ENCODE peak calls at places on chromosome 2, in seven cellular contexts. B, Y, Z, X, Q, D and J are unnamed samples.
A peak's percentile ranks its signal among the peaks of the same experiment; 100 is the strongest.

GRCh38 chr2:197306691-197307030 is 3.9 kb downstream of the ANKRD44 start:
- DNase-seq in B (no peak), Y (peak; percentile 42), Z (peak; percentile 23), X (no peak), Q (peak; percentile 61), D (peak; percentile 61), J (peak; percentile 69)

GRCh38 chr2:98253461-98254073 is 92.7 kb upstream of the CNGA3 start:
- DNase-seq in B (no peak), Y (peak; percentile 18), Z (no peak), X (no peak), Q (no peak), D (no peak), J (no peak)

GRCh38 chr2:4020153-4020552 is 316.8 kb downstream of the DCDC2C start:
- DNase-seq in B (no peak), Y (no peak), Z (no peak), X (no peak), Q (no peak), D (no peak), J (no peak)

GRCh38 chr2:2326053-2326452 is 5.0 kb downstream of the MYT1L start:
- DNase-seq in B (no peak), Y (no peak), Z (no peak), X (no peak), Q (no peak), D (no peak), J (no peak)

GRCh38 chr2:36708119-36708741 is 11.7 kb downstream of the VIT start:
- DNase-seq in B (peak; percentile 17), Y (no peak), Z (peak; percentile 7), X (no peak), Q (no peak), D (no peak), J (no peak)

GRCh38 chr2:6773694-6774044 is 92.0 kb downstream of the CMPK2 start:
- DNase-seq in B (no peak), Y (no peak), Z (no peak), X (no peak), Q (no peak), D (no peak), J (no peak)

GRCh38 chr2:186887107-186888090 is 38.4 kb upstream of the ZSWIM2 start:
- DNase-seq in B (no peak), Y (peak; percentile 50), Z (no peak), X (no peak), Q (no peak), D (no peak), J (peak; percentile 31)

GRCh38 chr2:135965756-135966155 is 19.7 kb downstream of the DARS1 start:
- DNase-seq in B (no peak), Y (no peak), Z (no peak), X (no peak), Q (no peak), D (no peak), J (no peak)

GRCh38 chr2:177211148-177211547 is 1.4 kb upstream of the HNRNPA3 start:
- DNase-seq in B (no peak), Y (no peak), Z (no peak), X (no peak), Q (no peak), D (no peak), J (no peak)

GRCh38 chr2:43524180-43524965 is 71.5 kb downstream of the THADA start:
- DNase-seq in B (peak; percentile 28), Y (no peak), Z (no peak), X (no peak), Q (no peak), D (no peak), J (no peak)

GRCh38 chr2:51039581-51039980 is 7.6 kb upstream of the NRXN1 start:
- DNase-seq in B (no peak), Y (no peak), Z (no peak), X (no peak), Q (no peak), D (no peak), J (no peak)

GRCh38 chr2:8753609-8754008 is 71.8 kb downstream of the ID2 start:
- DNase-seq in B (no peak), Y (no peak), Z (no peak), X (no peak), Q (no peak), D (no peak), J (no peak)

GRCh38 chr2:207896525-207897295 is 127.0 kb upstream of the FZD5 start:
- DNase-seq in B (no peak), Y (no peak), Z (no peak), X (no peak), Q (no peak), D (no peak), J (no peak)

GRCh38 chr2:202032841-202033316 is 776 bp upstream of the FZD7 start:
- DNase-seq in B (peak; percentile 51), Y (peak; percentile 53), Z (no peak), X (no peak), Q (peak; percentile 50), D (no peak), J (peak; percentile 88)

GRCh38 chr2:47815764-47816163 is 32.8 kb downstream of the MSH6 start:
- DNase-seq in B (no peak), Y (no peak), Z (no peak), X (no peak), Q (no peak), D (no peak), J (no peak)

GRCh38 chr2:11446733-11447248 is 19.2 kb downstream of the E2F6 start:
- DNase-seq in B (peak; percentile 67), Y (peak; percentile 58), Z (peak; percentile 23), X (peak; percentile 33), Q (peak; percentile 34), D (peak; percentile 49), J (no peak)

GRCh38 chr2:222300725-222301295 is 2.0 kb upstream of the PAX3 start:
- DNase-seq in B (no peak), Y (no peak), Z (no peak), X (no peak), Q (no peak), D (no peak), J (no peak)

GRCh38 chr2:234300932-234301823 is 195.7 kb downstream of the ARL4C start:
- DNase-seq in B (no peak), Y (no peak), Z (no peak), X (no peak), Q (no peak), D (no peak), J (no peak)

DNA sequence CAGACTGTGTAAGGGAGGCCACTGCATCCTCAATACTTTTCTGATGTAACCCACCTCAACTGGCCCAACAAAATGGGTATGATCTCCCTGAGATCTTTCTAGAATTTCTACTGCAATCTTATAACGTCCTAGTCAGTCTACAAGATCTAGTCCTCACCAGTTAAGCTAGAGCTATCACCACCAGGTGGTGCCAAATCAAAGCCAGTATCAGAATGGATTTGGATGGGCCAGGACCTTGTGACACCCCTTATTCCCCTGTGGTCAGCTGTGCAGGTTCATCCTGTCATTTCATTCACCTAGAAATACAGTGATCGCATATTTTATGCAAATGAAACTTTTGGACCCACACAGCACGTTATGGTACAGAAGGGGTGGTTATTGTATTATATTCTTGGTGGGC is 90.3 kb downstream of the OLA1 start:
- DNase-seq in B (no peak), Y (peak; percentile 7), Z (no peak), X (no peak), Q (peak; percentile 38), D (peak; percentile 47), J (no peak)
- TF ChIP-seq CTCF in B (no peak), Y (peak; percentile 41), Z (peak; percentile 74), X (peak; percentile 44), Q (peak; percentile 30), D (peak; percentile 41), J (peak; percentile 42)

GRCh38 chr2:166375736-166376487 is at the start of gene SCN9A:
- DNase-seq in B (peak; percentile 72), Y (peak; percentile 51), Z (peak; percentile 70), X (no peak), Q (peak; percentile 29), D (peak; percentile 88), J (peak; percentile 95)
- H3K4me3 ChIP-seq in B (peak within 1 kb of the TSS; percentile 77), Y (peak within 1 kb of the TSS; percentile 48), Z (peak within 1 kb of the TSS; percentile 55), X (peak within 1 kb of the TSS; percentile 81), Q (peak within 1 kb of the TSS; percentile 46), D (peak within 1 kb of the TSS; percentile 76), J (peak within 1 kb of the TSS; percentile 57)

DNA sequence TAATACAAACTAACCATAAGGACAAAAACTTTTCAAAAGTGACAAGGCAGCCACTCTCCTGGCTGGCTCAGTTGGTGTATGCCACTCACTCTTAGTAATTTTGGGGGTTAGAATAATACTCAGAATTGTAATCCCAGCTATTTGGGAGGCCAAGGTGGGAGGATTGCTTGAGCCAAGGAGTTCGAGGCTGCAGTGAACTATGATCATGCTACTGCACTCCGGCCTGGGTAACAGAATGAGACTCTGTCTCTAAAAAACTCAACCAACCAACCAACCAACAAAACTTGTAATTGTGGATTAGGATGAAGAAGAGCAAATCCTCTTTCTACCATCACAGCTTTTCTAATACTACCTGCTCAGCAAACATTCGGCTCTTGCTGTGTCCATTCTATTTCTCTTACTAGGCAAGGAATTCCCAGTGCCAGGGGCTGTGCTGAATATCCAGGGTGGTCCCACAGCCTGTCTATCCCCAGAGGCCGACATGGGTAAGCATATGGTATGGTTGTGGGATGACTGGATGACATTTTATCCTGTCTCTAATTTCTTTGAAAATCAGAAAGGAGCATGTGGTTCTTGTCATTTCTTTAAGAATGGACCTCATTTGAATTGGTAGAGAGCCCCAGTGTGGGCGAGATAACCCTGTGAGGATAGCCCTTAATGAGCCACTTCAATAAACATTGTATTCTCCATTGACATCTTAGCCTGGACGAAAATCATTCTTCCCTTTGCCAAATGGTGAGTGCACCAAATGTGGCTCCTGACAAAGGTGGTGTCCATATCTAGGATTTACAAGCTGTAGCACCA is 220.1 kb downstream of the MYCN start:
- DNase-seq in B (no peak), Y (no peak), Z (no peak), X (no peak), Q (no peak), D (no peak), J (no peak)
- H3K27ac ChIP-seq in B (no peak overlapping the region), Y (no peak overlapping the region), Z (no peak overlapping the region), X (no peak overlapping the region), Q (no peak overlapping the region), D (no peak overlapping the region), J (no peak overlapping the region)

GRCh38 chr2:60148717-60149116 is 404.7 kb downstream of the BCL11A start:
- DNase-seq in B (no peak), Y (no peak), Z (no peak), X (no peak), Q (peak; percentile 68), D (no peak), J (no peak)

GRCh38 chr2:60149151-60149550 is 404.3 kb downstream of the BCL11A start:
- DNase-seq in B (no peak), Y (no peak), Z (no peak), X (no peak), Q (no peak), D (no peak), J (no peak)

GRCh38 chr2:60157283-60157682 is 396.2 kb downstream of the BCL11A start:
- DNase-seq in B (no peak), Y (no peak), Z (no peak), X (no peak), Q (no peak), D (no peak), J (no peak)

GRCh38 chr2:60158262-60158661 is 395.2 kb downstream of the BCL11A start:
- DNase-seq in B (no peak), Y (no peak), Z (no peak), X (no peak), Q (no peak), D (no peak), J (no peak)

DNA sequence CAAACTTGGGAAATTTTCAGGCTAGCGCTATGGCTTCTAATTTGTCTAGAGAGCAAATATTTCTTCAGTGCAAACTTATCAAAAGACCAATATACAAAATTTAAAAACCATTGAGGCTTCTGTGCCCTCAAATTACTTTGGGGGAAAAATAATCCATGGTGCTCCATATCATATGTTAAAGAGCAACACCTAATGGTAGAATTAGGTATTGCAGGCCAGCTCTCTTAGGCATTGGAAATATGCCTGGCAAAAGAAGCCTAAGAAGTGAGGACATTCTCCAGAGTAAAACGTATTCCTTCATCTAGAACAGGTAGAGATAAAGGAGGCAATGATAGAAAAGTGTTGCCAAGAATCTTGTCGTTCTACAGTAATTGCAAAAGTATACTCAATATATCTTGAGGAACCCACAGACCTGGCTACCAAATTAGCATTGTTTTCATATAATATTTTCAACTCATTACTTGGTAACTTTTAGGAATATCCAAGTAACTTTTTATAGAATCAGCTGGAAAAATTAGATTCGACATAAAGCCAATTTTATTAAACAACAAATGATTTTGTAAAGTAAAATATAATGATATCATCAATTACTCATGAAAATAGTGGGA is 401.1 kb downstream of the BCL11A start:
- DNase-seq in B (peak; percentile 12), Y (no peak), Z (no peak), X (no peak), Q (peak; percentile 39), D (no peak), J (no peak)
- TF ChIP-seq CTCF in B (peak; percentile 46), Y (peak; percentile 48), Z (peak; percentile 94), X (peak; percentile 65), Q (peak; percentile 71), D (peak; percentile 69), J (peak; percentile 79)